ENCODE peak calls at places on chromosomes 4 and X, in nine cellular contexts. One of them, this sample, is unnamed.
A peak's percentile ranks its signal among the peaks of the same experiment; 100 is the strongest.

GRCh38 chr4:111362891-111363290 is 740.0 kb upstream of the PITX2 start:
- DNase-seq in spleen: no peak
- DNase-seq in SK-N-SH: no peak
- DNase-seq in CD8-positive, alpha-beta T cell: no peak
- DNase-seq in fibroblast of lung: peak; percentile 4
- DNase-seq in right cardiac atrium: no peak
- DNase-seq in pancreas: no peak
- DNase-seq in lower lobe of right lung: no peak
- DNase-seq in H1: no peak
- DNase-seq in this sample: no peak

GRCh38 chr4:132530846-132531245 is 618.2 kb upstream of the PCDH10 start:
- DNase-seq in right cardiac atrium: no peak
- DNase-seq in pancreas: no peak
- DNase-seq in H1: no peak
- DNase-seq in SK-N-SH: no peak
- DNase-seq in fibroblast of lung: peak; percentile 1
- DNase-seq in spleen: no peak
- DNase-seq in lower lobe of right lung: no peak
- DNase-seq in CD8-positive, alpha-beta T cell: no peak
- DNase-seq in this sample: no peak

GRCh38 chr4:5101571-5101970 is 50.3 kb downstream of the STK32B start:
- DNase-seq in spleen: no peak
- DNase-seq in pancreas: no peak
- DNase-seq in right cardiac atrium: no peak
- DNase-seq in fibroblast of lung: no peak
- DNase-seq in SK-N-SH: no peak
- DNase-seq in H1: no peak
- DNase-seq in CD8-positive, alpha-beta T cell: no peak
- DNase-seq in lower lobe of right lung: no peak
- DNase-seq in this sample: no peak

GRCh38 chr4:176340871-176341685 is 21.3 kb downstream of the SPCS3 start:
- DNase-seq in SK-N-SH: peak; percentile 46
- DNase-seq in pancreas: no peak
- DNase-seq in lower lobe of right lung: no peak
- DNase-seq in fibroblast of lung: peak; percentile 80
- DNase-seq in H1: no peak
- DNase-seq in CD8-positive, alpha-beta T cell: no peak
- DNase-seq in spleen: no peak
- DNase-seq in right cardiac atrium: no peak
- DNase-seq in this sample: no peak

GRCh38 chrX:125895518-125895917 is 270.6 kb downstream of the DCAF12L2 start:
- DNase-seq in H1: no peak
- DNase-seq in pancreas: no peak
- DNase-seq in right cardiac atrium: no peak
- DNase-seq in CD8-positive, alpha-beta T cell: no peak
- DNase-seq in lower lobe of right lung: no peak
- DNase-seq in spleen: no peak
- DNase-seq in fibroblast of lung: no peak
- DNase-seq in SK-N-SH: no peak
- DNase-seq in this sample: no peak

GRCh38 chrX:98480606-98481005 is 1596.9 kb downstream of the RPA4 start:
- DNase-seq in H1: no peak
- DNase-seq in SK-N-SH: no peak
- DNase-seq in pancreas: no peak
- DNase-seq in right cardiac atrium: no peak
- DNase-seq in fibroblast of lung: no peak
- DNase-seq in CD8-positive, alpha-beta T cell: no peak
- DNase-seq in spleen: no peak
- DNase-seq in lower lobe of right lung: no peak
- DNase-seq in this sample: no peak

GRCh38 chr4:38124961-38125360 is 164.8 kb downstream of the PTTG2 start:
- DNase-seq in right cardiac atrium: no peak
- DNase-seq in lower lobe of right lung: no peak
- DNase-seq in SK-N-SH: no peak
- DNase-seq in pancreas: no peak
- DNase-seq in CD8-positive, alpha-beta T cell: no peak
- DNase-seq in fibroblast of lung: no peak
- DNase-seq in H1: no peak
- DNase-seq in spleen: no peak
- DNase-seq in this sample: no peak

GRCh38 chr4:186700746-186701145 is 22.9 kb downstream of the FAT1 start:
- DNase-seq in spleen: no peak
- DNase-seq in fibroblast of lung: peak; percentile 84
- DNase-seq in right cardiac atrium: peak; percentile 86
- DNase-seq in SK-N-SH: no peak
- DNase-seq in pancreas: no peak
- DNase-seq in lower lobe of right lung: no peak
- DNase-seq in CD8-positive, alpha-beta T cell: no peak
- DNase-seq in H1: no peak
- DNase-seq in this sample: no peak

GRCh38 chr4:55123791-55124190 is 1.6 kb downstream of the KDR start:
- DNase-seq in H1: no peak
- DNase-seq in right cardiac atrium: no peak
- DNase-seq in fibroblast of lung: no peak
- DNase-seq in spleen: no peak
- DNase-seq in pancreas: no peak
- DNase-seq in lower lobe of right lung: no peak
- DNase-seq in SK-N-SH: no peak
- DNase-seq in CD8-positive, alpha-beta T cell: no peak
- DNase-seq in this sample: no peak

GRCh38 chr4:55125763-55126541 is 557 bp upstream of the KDR start:
- DNase-seq in spleen: no peak
- DNase-seq in SK-N-SH: peak; percentile 46
- DNase-seq in right cardiac atrium: peak; percentile 55
- DNase-seq in fibroblast of lung: peak; percentile 15
- DNase-seq in CD8-positive, alpha-beta T cell: no peak
- DNase-seq in lower lobe of right lung: peak; percentile 46
- DNase-seq in pancreas: no peak
- DNase-seq in H1: no peak
- DNase-seq in this sample: no peak

GRCh38 chr4:55122235-55122634 is 3.2 kb downstream of the KDR start:
- DNase-seq in fibroblast of lung: no peak
- DNase-seq in lower lobe of right lung: no peak
- DNase-seq in spleen: no peak
- DNase-seq in right cardiac atrium: no peak
- DNase-seq in H1: no peak
- DNase-seq in pancreas: no peak
- DNase-seq in SK-N-SH: no peak
- DNase-seq in CD8-positive, alpha-beta T cell: no peak
- DNase-seq in this sample: no peak

GRCh38 chr4:55125087-55125721 is at the start of gene KDR:
- DNase-seq in CD8-positive, alpha-beta T cell: no peak
- DNase-seq in spleen: no peak
- DNase-seq in pancreas: no peak
- DNase-seq in fibroblast of lung: peak; percentile 14
- DNase-seq in SK-N-SH: peak; percentile 82
- DNase-seq in right cardiac atrium: peak; percentile 77
- DNase-seq in H1: no peak
- DNase-seq in lower lobe of right lung: peak; percentile 54
- DNase-seq in this sample: peak; percentile 68

DNA sequence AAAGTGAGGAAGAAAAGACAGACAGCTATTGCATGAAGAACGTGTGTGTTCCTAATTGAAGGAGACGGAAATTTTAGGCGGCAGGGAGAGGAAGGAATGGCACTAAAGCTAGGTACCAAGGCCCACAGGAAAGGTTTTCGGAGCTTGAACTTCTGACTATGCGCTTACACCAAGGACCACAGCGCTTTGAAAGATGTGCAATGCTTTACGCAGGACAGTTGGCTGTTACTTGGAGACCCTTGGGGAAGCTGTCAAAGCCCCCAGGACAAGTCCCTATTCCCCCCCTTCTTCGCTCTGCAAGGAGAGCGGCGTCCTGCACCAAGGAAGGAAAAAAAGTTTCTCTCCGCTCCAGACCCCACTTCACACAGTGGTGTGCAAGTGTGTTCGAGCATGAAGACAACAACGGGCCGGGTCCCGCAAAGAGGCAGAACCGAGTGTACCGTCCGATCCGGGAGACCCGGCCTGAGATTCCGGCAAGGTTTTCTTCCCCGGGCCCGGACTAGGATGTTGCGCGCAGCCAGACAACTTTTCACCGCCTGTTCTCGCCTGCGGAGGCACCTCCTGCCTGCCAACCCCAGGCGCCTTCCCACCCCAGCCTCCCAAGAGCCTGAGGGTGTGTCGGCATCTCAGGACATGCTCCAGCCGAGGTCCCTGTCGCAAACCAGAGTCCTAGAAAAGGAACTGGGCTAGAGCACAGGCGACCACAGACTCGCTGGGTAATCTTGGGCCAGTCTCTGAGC is 888 bp downstream of the KDR start:
- DNase-seq in lower lobe of right lung: no peak
- DNase-seq in right cardiac atrium: peak; percentile 61
- DNase-seq in SK-N-SH: no peak
- DNase-seq in pancreas: no peak
- DNase-seq in CD8-positive, alpha-beta T cell: no peak
- DNase-seq in spleen: no peak
- DNase-seq in fibroblast of lung: peak; percentile 8
- DNase-seq in H1: no peak
- DNase-seq in this sample: peak; percentile 56
- H3K4me3 ChIP-seq in lower lobe of right lung: peak overlapping the region; percentile 69
- H3K4me3 ChIP-seq in right cardiac atrium: peak overlapping the region; percentile 82
- H3K4me3 ChIP-seq in SK-N-SH: no peak overlapping the region
- H3K4me3 ChIP-seq in pancreas: peak overlapping the region; percentile 26
- H3K4me3 ChIP-seq in CD8-positive, alpha-beta T cell: no peak overlapping the region
- H3K4me3 ChIP-seq in spleen: peak overlapping the region; percentile 10
- H3K4me3 ChIP-seq in fibroblast of lung: peak overlapping the region; percentile 64
- H3K4me3 ChIP-seq in H1: peak overlapping the region; percentile 83
- H3K4me3 ChIP-seq in this sample: peak overlapping the region; percentile 65

GRCh38 chrX:17859609-17860178 is 1.4 kb downstream of the RAI2 start:
- DNase-seq in pancreas: peak; percentile 46
- DNase-seq in fibroblast of lung: no peak
- DNase-seq in SK-N-SH: peak; percentile 40
- DNase-seq in CD8-positive, alpha-beta T cell: peak; percentile 24
- DNase-seq in right cardiac atrium: peak; percentile 55
- DNase-seq in H1: no peak
- DNase-seq in lower lobe of right lung: peak; percentile 58
- DNase-seq in spleen: no peak
- DNase-seq in this sample: peak; percentile 66

GRCh38 chrX:17860811-17861495 is at the start of gene RAI2:
- DNase-seq in lower lobe of right lung: peak; percentile 55
- DNase-seq in right cardiac atrium: peak; percentile 78
- DNase-seq in pancreas: peak; percentile 44
- DNase-seq in spleen: no peak
- DNase-seq in SK-N-SH: peak; percentile 75
- DNase-seq in CD8-positive, alpha-beta T cell: peak; percentile 20
- DNase-seq in H1: no peak
- DNase-seq in fibroblast of lung: no peak
- DNase-seq in this sample: peak; percentile 77

GRCh38 chrX:17854521-17854920 is 6.6 kb downstream of the RAI2 start:
- DNase-seq in H1: no peak
- DNase-seq in CD8-positive, alpha-beta T cell: no peak
- DNase-seq in right cardiac atrium: no peak
- DNase-seq in fibroblast of lung: no peak
- DNase-seq in lower lobe of right lung: no peak
- DNase-seq in pancreas: no peak
- DNase-seq in spleen: no peak
- DNase-seq in SK-N-SH: no peak
- DNase-seq in this sample: no peak

GRCh38 chrX:17861496-17862011 is 456 bp upstream of the RAI2 start:
- DNase-seq in right cardiac atrium: no peak
- DNase-seq in lower lobe of right lung: no peak
- DNase-seq in spleen: no peak
- DNase-seq in CD8-positive, alpha-beta T cell: no peak
- DNase-seq in fibroblast of lung: no peak
- DNase-seq in SK-N-SH: no peak
- DNase-seq in H1: no peak
- DNase-seq in pancreas: no peak
- DNase-seq in this sample: no peak

GRCh38 chrX:17860179-17860780 is 818 bp downstream of the RAI2 start:
- DNase-seq in SK-N-SH: peak; percentile 54
- DNase-seq in pancreas: peak; percentile 19
- DNase-seq in lower lobe of right lung: no peak
- DNase-seq in H1: no peak
- DNase-seq in CD8-positive, alpha-beta T cell: no peak
- DNase-seq in spleen: no peak
- DNase-seq in right cardiac atrium: peak; percentile 59
- DNase-seq in fibroblast of lung: no peak
- DNase-seq in this sample: peak; percentile 62
- H3K27ac ChIP-seq in SK-N-SH: no peak overlapping the region
- H3K27ac ChIP-seq in pancreas: peak overlapping the region; percentile 53
- H3K27ac ChIP-seq in lower lobe of right lung: peak overlapping the region; percentile 75
- H3K27ac ChIP-seq in H1: no peak overlapping the region
- H3K27ac ChIP-seq in CD8-positive, alpha-beta T cell: no peak overlapping the region
- H3K27ac ChIP-seq in spleen: no peak overlapping the region
- H3K27ac ChIP-seq in right cardiac atrium: peak overlapping the region; percentile 22
- H3K27ac ChIP-seq in fibroblast of lung: no peak overlapping the region
- H3K27ac ChIP-seq in this sample: peak overlapping the region; percentile 42

GRCh38 chr4:107823870-107824366 is 814 bp upstream of the SGMS2 start:
- DNase-seq in spleen: no peak
- DNase-seq in fibroblast of lung: no peak
- DNase-seq in CD8-positive, alpha-beta T cell: no peak
- DNase-seq in pancreas: no peak
- DNase-seq in H1: peak; percentile 39
- DNase-seq in SK-N-SH: no peak
- DNase-seq in lower lobe of right lung: no peak
- DNase-seq in right cardiac atrium: no peak
- DNase-seq in this sample: no peak

GRCh38 chr4:107825072-107825789 is 499 bp downstream of the SGMS2 start:
- DNase-seq in SK-N-SH: peak; percentile 9
- DNase-seq in H1: no peak
- DNase-seq in lower lobe of right lung: peak; percentile 83
- DNase-seq in right cardiac atrium: no peak
- DNase-seq in pancreas: peak; percentile 57
- DNase-seq in CD8-positive, alpha-beta T cell: no peak
- DNase-seq in spleen: no peak
- DNase-seq in fibroblast of lung: peak; percentile 45
- DNase-seq in this sample: peak; percentile 89

GRCh38 chr4:107824367-107825071 is at the start of gene SGMS2:
- DNase-seq in SK-N-SH: peak; percentile 71
- DNase-seq in fibroblast of lung: peak; percentile 80
- DNase-seq in CD8-positive, alpha-beta T cell: peak; percentile 12
- DNase-seq in spleen: peak; percentile 90
- DNase-seq in right cardiac atrium: peak; percentile 92
- DNase-seq in H1: no peak
- DNase-seq in lower lobe of right lung: peak; percentile 94
- DNase-seq in pancreas: peak; percentile 95
- DNase-seq in this sample: peak; percentile 95

GRCh38 chr4:107828315-107828714 is 3.6 kb downstream of the SGMS2 start:
- DNase-seq in spleen: no peak
- DNase-seq in SK-N-SH: no peak
- DNase-seq in right cardiac atrium: no peak
- DNase-seq in fibroblast of lung: no peak
- DNase-seq in lower lobe of right lung: no peak
- DNase-seq in H1: no peak
- DNase-seq in pancreas: no peak
- DNase-seq in CD8-positive, alpha-beta T cell: no peak
- DNase-seq in this sample: no peak

DNA sequence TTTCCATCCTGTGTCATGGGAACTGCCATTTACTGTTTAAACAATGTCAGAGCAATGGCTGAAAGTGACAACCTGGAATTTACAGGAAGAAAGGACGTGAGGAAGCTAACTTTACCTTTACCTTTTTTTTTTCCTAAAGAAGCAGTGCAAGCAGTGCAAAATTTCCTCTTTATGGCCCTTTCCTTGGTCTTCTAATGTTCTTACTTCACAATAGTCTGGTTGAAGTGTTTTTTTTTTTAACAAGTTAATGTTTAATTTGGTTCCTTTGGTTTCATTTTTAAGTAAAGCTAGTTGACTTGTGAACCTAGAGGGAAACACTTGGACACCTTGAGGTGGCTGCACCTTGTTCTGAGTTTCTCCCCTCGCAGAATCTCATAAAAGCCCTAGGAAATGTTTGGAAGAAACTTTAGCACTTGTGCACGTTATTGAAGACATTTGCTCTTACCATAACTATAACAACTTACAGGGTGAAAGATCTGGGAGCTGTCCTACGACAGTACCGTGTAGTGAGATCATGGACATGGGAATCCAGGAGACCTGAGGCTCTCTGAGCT is 1.8 kb downstream of the SGMS2 start:
- DNase-seq in lower lobe of right lung: no peak
- DNase-seq in H1: no peak
- DNase-seq in spleen: no peak
- DNase-seq in pancreas: no peak
- DNase-seq in SK-N-SH: no peak
- DNase-seq in right cardiac atrium: no peak
- DNase-seq in fibroblast of lung: no peak
- DNase-seq in CD8-positive, alpha-beta T cell: no peak
- DNase-seq in this sample: no peak
- H3K4me1 ChIP-seq in lower lobe of right lung: peaks cover 35% of the 10 kb centered on the region
- H3K4me1 ChIP-seq in H1: peaks cover 3% of the 10 kb centered on the region
- H3K4me1 ChIP-seq in spleen: peaks cover 10% of the 10 kb centered on the region
- H3K4me1 ChIP-seq in pancreas: peaks cover 8% of the 10 kb centered on the region
- H3K4me1 ChIP-seq in SK-N-SH: no peaks in the 10 kb centered on the region
- H3K4me1 ChIP-seq in right cardiac atrium: no peaks in the 10 kb centered on the region
- H3K4me1 ChIP-seq in fibroblast of lung: peaks cover 4% of the 10 kb centered on the region
- H3K4me1 ChIP-seq in CD8-positive, alpha-beta T cell: no peaks in the 10 kb centered on the region
- H3K4me1 ChIP-seq in this sample: peaks cover 18% of the 10 kb centered on the region

DNA sequence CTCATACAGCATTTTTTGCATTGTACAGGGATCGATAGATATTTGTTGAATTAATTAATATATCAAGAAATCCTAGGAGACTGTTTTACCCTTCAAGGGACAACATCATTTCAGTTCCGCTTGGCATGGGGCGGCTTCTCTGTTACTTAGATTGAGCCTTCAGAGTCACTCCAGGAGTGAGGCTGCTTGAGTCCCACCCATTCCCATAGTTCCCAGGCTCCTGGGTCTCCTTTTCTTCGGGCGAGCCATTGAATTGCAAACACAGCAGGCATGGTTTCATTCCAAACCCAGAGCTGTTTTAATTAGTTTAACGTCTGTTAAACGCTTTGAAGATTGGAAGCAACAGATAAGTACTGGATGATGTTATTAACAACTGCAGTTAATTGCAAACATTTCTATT is 590 bp upstream of the EDA start:
- DNase-seq in CD8-positive, alpha-beta T cell: no peak
- DNase-seq in spleen: no peak
- DNase-seq in fibroblast of lung: no peak
- DNase-seq in pancreas: no peak
- DNase-seq in H1: no peak
- DNase-seq in lower lobe of right lung: no peak
- DNase-seq in SK-N-SH: peak; percentile 2
- DNase-seq in right cardiac atrium: peak; percentile 32
- DNase-seq in this sample: no peak
- H3K4me3 ChIP-seq in CD8-positive, alpha-beta T cell: no peak overlapping the region
- H3K4me3 ChIP-seq in spleen: no peak overlapping the region
- H3K4me3 ChIP-seq in fibroblast of lung: peak overlapping the region; percentile 56
- H3K4me3 ChIP-seq in pancreas: peak overlapping the region; percentile 50
- H3K4me3 ChIP-seq in H1: no peak overlapping the region
- H3K4me3 ChIP-seq in lower lobe of right lung: peak overlapping the region; percentile 69
- H3K4me3 ChIP-seq in SK-N-SH: peak overlapping the region; percentile 38
- H3K4me3 ChIP-seq in right cardiac atrium: peak overlapping the region; percentile 36
- H3K4me3 ChIP-seq in this sample: peak overlapping the region; percentile 58

This sample was measured in upper lobe of right lung.